ENCODE peak calls at places on chromosomes 6 and 20, in four cellular contexts. X, C, K and B are unnamed samples.

GRCh38 chr20:13251556-13251955 is 30.5 kb downstream of the ISM1 start:
- DNase-seq in X (no peak), K (no peak), C (no peak), B (no peak)

GRCh38 chr6:148973809-148974208 is 227.0 kb downstream of the UST start:
- DNase-seq in K (no peak), X (no peak), C (no peak), B (no peak)

GRCh38 chr6:140857734-140858380 is 1274.9 kb upstream of the GJE1 start:
- DNase-seq in K (no peak), X (no peak), C (no peak), B (no peak)

GRCh38 chr20:53831812-53832211 is 238.2 kb upstream of the ZNF217 start:
- DNase-seq in X (no peak), C (no peak), K (no peak), B (no peak)

GRCh38 chr20:51862796-51863195 is 60.5 kb upstream of the SALL4 start:
- DNase-seq in K (no peak), C (no peak), X (no peak), B (no peak)

GRCh38 chr6:90938116-90938515 is 351.2 kb upstream of the MAP3K7 start:
- DNase-seq in C (no peak), K (no peak), X (no peak), B (no peak)

GRCh38 chr6:160106010-160106409 is 15.6 kb upstream of the SLC22A1 start:
- DNase-seq in C (no peak), X (no peak), K (no peak), B (no peak)

GRCh38 chr6:116476021-116476678 is 15.0 kb downstream of the CALHM6 start:
- DNase-seq in K (no peak), X (no peak), C (no peak), B (no peak)

GRCh38 chr20:57829336-57829735 is 119.5 kb upstream of the PMEPA1 start:
- DNase-seq in X (no peak), K (no peak), C (no peak), B (no peak)

GRCh38 chr6:151425561-151425960 is 26.4 kb downstream of the RMND1 start:
- DNase-seq in K (no peak), C (no peak), X (no peak), B (no peak)

GRCh38 chr20:32344835-32345506 is 13.2 kb upstream of the ASXL1 start:
- DNase-seq in X (no peak), C (no peak), K (no peak), B (no peak)

GRCh38 chr6:68506911-68507310 is 128.2 kb upstream of the ADGRB3 start:
- DNase-seq in C (no peak), X (no peak), K (no peak), B (no peak)

GRCh38 chr20:37849169-37849568 is 53.8 kb upstream of the VSTM2L start:
- DNase-seq in C (no peak), X (no peak), K (no peak), B (no peak)

GRCh38 chr6:45956176-45956575 is 59.5 kb downstream of the CLIC5 start:
- DNase-seq in K (no peak), X (no peak), C (no peak), B (no peak)

GRCh38 chr20:38859070-38859690 is 53.7 kb downstream of the PPP1R16B start:
- DNase-seq in K (no peak), C (no peak), X (no peak), B (no peak)

GRCh38 chr6:4861564-4861963 is 85.4 kb downstream of the CDYL start:
- DNase-seq in C (no peak), X (no peak), K (no peak), B (no peak)

GRCh38 chr20:62634330-62634967 is 7.9 kb upstream of the SLCO4A1 start:
- DNase-seq in X (no peak), C (no peak), K (no peak), B (peak; percentile 25)

GRCh38 chr6:37878150-37878710 is 58.7 kb downstream of the ZFAND3 start:
- DNase-seq in X (no peak), C (no peak), K (no peak), B (no peak)

GRCh38 chr6:11056871-11057270 is 12.8 kb upstream of the ELOVL2 start:
- DNase-seq in C (no peak), X (no peak), K (no peak), B (no peak)

GRCh38 chr6:151199976-151200375 is 39.8 kb upstream of the AKAP12 start:
- DNase-seq in K (no peak), C (no peak), X (no peak), B (no peak)

GRCh38 chr6:107712523-107713213 is 111.4 kb downstream of the SCML4 start:
- DNase-seq in X (no peak), C (no peak), K (no peak), B (no peak)

GRCh38 chr6:107392069-107392468 is 67.3 kb downstream of the PDSS2 start:
- DNase-seq in K (no peak), C (no peak), X (no peak), B (no peak)

GRCh38 chr20:13515796-13516533 is 122.8 kb downstream of the TASP1 start:
- DNase-seq in K (no peak), C (no peak), X (no peak), B (no peak)

GRCh38 chr6:70112686-70113570 is 190.0 kb downstream of the COL9A1 start:
- DNase-seq in C (no peak), X (no peak), K (no peak), B (peak; percentile 39)

GRCh38 chr20:13425401-13425800 is 204.3 kb downstream of the ISM1 start:
- DNase-seq in X (no peak), K (no peak), C (no peak), B (no peak)

GRCh38 chr6:47633141-47633540 is 65.2 kb upstream of the ADGRF4 start:
- DNase-seq in K (no peak), C (no peak), X (no peak), B (no peak)

GRCh38 chr20:54350415-54350814 is 125.0 kb upstream of the DOK5 start:
- DNase-seq in C (no peak), X (no peak), K (no peak), B (no peak)

GRCh38 chr6:50819906-50820589 is 1.4 kb downstream of the TFAP2B start:
- DNase-seq in K (no peak), X (no peak), C (no peak), B (no peak)

GRCh38 chr20:3687655-3688054 is 5.8 kb upstream of the ADAM33 start:
- DNase-seq in C (no peak), K (no peak), X (peak; percentile 43), B (no peak)

DNA sequence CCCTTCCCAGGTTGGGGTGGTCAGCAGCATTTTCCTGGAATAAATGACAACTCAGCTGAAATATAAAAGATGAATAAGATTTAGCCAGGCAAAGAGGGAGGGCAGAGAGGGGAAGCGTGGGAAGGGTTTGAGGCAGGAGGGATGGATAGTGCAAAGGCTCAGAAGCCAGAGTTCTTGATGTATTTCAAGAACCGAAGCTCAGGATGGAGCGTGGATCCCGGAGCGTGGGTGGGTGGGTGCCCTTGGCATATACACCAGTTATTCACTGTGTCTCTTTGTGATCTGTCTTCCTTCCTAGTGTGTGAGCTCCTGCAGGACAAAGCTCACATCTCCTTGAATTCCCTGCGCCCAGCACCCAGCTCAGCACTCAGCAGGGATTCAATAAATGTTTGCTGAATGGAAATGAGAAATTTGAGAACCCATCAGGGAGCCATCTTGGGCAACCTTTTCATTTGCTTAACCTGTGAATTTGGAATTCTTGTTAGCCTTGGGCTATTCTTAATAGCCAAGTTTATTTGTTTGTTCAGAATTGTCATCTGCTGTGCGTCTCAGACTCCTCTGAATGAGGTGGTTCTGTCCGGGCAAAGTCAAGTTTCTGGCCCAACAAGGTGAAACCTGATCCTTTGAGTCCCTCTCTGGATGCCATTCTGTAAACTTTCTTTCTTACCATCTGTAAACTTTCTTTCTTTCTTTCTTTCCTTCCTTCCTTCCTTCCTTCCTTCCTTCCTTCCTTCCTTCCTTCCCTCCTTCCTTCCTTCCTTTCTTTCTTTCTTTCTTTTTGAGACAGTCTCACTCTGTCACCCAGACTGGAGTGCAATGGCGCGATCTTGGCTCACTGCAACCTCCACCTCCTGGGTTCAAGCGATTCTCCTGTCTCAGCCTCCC is 13.3 kb upstream of the MMP9 start:
- DNase-seq in X (no peak), C (no peak), K (no peak), B (no peak)
- H3K27ac ChIP-seq in X (no peak overlapping the region), C (no peak overlapping the region), K (no peak overlapping the region), B (no peak overlapping the region)

GRCh38 chr6:25028346-25028745 is 92.6 kb upstream of the RIPOR2 start:
- DNase-seq in X (no peak), K (no peak), C (no peak), B (no peak)
- H3K4me1 ChIP-seq in X (no peaks in the 10 kb centered on the region), K (no peaks in the 10 kb centered on the region), C (no peaks in the 10 kb centered on the region), B (no peaks in the 10 kb centered on the region)

DNA sequence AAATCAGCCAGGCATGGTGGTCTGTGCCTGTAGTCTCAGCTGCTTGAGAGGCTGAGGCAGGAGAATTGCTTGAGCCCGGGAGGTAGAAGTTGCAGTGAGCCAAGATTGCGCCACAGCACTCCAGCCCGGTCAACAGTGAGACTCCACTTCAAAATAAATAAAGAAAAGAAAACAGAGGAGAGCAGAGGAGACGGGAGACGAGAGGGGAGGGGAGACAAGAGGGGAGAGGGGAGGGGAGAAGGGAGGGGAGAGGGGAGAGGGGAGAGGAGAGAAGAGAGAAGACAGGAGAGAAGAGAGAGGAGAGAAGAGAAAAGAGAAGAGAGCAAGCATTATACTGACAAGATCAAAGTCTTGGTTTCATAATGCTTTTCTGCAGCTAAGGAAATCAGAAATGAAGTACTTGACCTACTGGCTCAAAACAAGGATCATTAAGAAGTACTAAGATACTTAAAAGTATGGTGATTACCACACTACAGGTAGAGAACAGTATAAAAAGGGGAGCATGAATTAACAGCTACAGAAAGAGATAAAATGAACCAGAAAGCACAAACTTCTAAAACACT is 30.5 kb downstream of the FAM8A1 start:
- DNase-seq in K (no peak), X (no peak), C (no peak), B (no peak)
- H3K27ac ChIP-seq in K (no peak overlapping the region), X (no peak overlapping the region), C (no peak overlapping the region), B (no peak overlapping the region)

GRCh38 chr6:34237722-34238506 is 1.2 kb downstream of the HMGA1 start:
- DNase-seq in K (peak; percentile 55), C (no peak), X (no peak), B (peak; percentile 56)
- H3K4me1 ChIP-seq in K (peaks cover 1% of the 10 kb centered on the region), C (peaks cover 27% of the 10 kb centered on the region), X (no peaks in the 10 kb centered on the region), B (no peaks in the 10 kb centered on the region)

GRCh38 chr6:88339816-88340215 is 173.7 kb upstream of the CNR1 start:
- DNase-seq in X (no peak), K (no peak), C (no peak), B (no peak)
- H3K27ac ChIP-seq in X (no peak overlapping the region), K (no peak overlapping the region), C (no peak overlapping the region), B (no peak overlapping the region)

GRCh38 chr6:170291271-170292110 is 613 bp upstream of the DLL1 start:
- DNase-seq in C (peak; percentile 78), X (peak; percentile 87), K (peak; percentile 69), B (no peak)
- H3K4me1 ChIP-seq in C (peaks cover 83% of the 10 kb centered on the region), X (no peaks in the 10 kb centered on the region), K (peaks cover 38% of the 10 kb centered on the region), B (peaks cover 13% of the 10 kb centered on the region)

DNA sequence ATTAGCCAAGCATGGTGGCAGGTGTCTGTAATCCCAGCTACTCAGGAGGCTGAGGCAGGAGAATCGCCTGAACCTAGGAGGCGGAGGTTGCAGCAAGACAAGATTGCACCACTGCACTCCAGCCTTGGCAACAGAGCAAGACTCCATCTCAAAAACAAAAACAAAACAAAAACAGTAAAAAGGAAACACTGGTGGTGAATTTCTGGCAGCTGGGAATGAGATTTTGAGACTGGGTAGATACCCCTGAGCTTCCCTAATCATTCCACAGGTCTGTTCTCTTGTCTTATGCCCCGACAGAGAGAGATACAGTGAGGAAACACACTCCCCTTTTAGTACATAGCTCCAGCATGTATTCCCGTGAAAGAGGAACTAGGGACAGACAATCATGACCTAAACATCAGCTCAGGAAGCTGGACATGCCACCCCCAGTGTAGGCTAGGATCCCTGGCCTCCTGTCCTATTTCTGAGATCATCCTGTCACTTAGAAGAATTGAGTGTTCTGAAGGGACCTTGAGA is 9.6 kb downstream of the MAN1A1 start:
- DNase-seq in C (no peak), X (no peak), K (no peak), B (no peak)
- H3K27ac ChIP-seq in C (peak overlapping the region; percentile 17), X (no peak overlapping the region), K (no peak overlapping the region), B (no peak overlapping the region)